ENCODE peak calls at places on chromosomes 7 and 10, in nine cellular contexts. One of them, this sample, is unnamed. For H3K9me3, the result is how much of the 10 kb centered on the place peaks cover.

GRCh38 chr10:31320179-31320597 is 1.2 kb downstream of the ZEB1 start:
- DNase-seq in endodermal cell: peak
- DNase-seq in testis: peak
- DNase-seq in naive thymus-derived CD4-positive, alpha-beta T cell: peak
- DNase-seq in mammary epithelial cell: peak
- DNase-seq in tibial artery: peak
- DNase-seq in prostate gland: no peak
- DNase-seq in left ventricle myocardium inferior: peak
- DNase-seq in uterus: peak
- DNase-seq in this sample: peak

GRCh38 chr10:17833656-17834055 is 24.5 kb downstream of the MRC1 start:
- DNase-seq in left ventricle myocardium inferior: no peak
- DNase-seq in tibial artery: no peak
- DNase-seq in prostate gland: no peak
- DNase-seq in mammary epithelial cell: no peak
- DNase-seq in uterus: no peak
- DNase-seq in testis: no peak
- DNase-seq in naive thymus-derived CD4-positive, alpha-beta T cell: no peak
- DNase-seq in endodermal cell: no peak
- DNase-seq in this sample: no peak

GRCh38 chr7:44325811-44326241 is 432 bp upstream of the CAMK2B start:
- DNase-seq in testis: no peak
- DNase-seq in endodermal cell: peak
- DNase-seq in tibial artery: no peak
- DNase-seq in left ventricle myocardium inferior: no peak
- DNase-seq in naive thymus-derived CD4-positive, alpha-beta T cell: no peak
- DNase-seq in prostate gland: no peak
- DNase-seq in uterus: no peak
- DNase-seq in mammary epithelial cell: no peak
- DNase-seq in this sample: no peak

GRCh38 chr10:33566426-33566825 is 232.0 kb upstream of the NRP1 start:
- DNase-seq in mammary epithelial cell: no peak
- DNase-seq in left ventricle myocardium inferior: no peak
- DNase-seq in uterus: no peak
- DNase-seq in testis: no peak
- DNase-seq in prostate gland: no peak
- DNase-seq in tibial artery: no peak
- DNase-seq in naive thymus-derived CD4-positive, alpha-beta T cell: no peak
- DNase-seq in endodermal cell: no peak
- DNase-seq in this sample: no peak

GRCh38 chr10:42690449-42691360 is 52.3 kb upstream of the ZNF33B start:
- DNase-seq in endodermal cell: peak
- DNase-seq in left ventricle myocardium inferior: no peak
- DNase-seq in uterus: no peak
- DNase-seq in mammary epithelial cell: no peak
- DNase-seq in prostate gland: no peak
- DNase-seq in testis: no peak
- DNase-seq in tibial artery: no peak
- DNase-seq in naive thymus-derived CD4-positive, alpha-beta T cell: no peak
- DNase-seq in this sample: no peak

GRCh38 chr10:36880898-36881297 is 244.5 kb upstream of the ANKRD30A start:
- DNase-seq in tibial artery: no peak
- DNase-seq in left ventricle myocardium inferior: no peak
- DNase-seq in endodermal cell: no peak
- DNase-seq in naive thymus-derived CD4-positive, alpha-beta T cell: no peak
- DNase-seq in testis: no peak
- DNase-seq in uterus: no peak
- DNase-seq in mammary epithelial cell: peak
- DNase-seq in prostate gland: no peak
- DNase-seq in this sample: no peak

GRCh38 chr10:117342638-117343037 is 32.6 kb downstream of the PDZD8 start:
- DNase-seq in testis: no peak
- DNase-seq in left ventricle myocardium inferior: no peak
- DNase-seq in endodermal cell: no peak
- DNase-seq in tibial artery: no peak
- DNase-seq in uterus: no peak
- DNase-seq in prostate gland: no peak
- DNase-seq in naive thymus-derived CD4-positive, alpha-beta T cell: no peak
- DNase-seq in mammary epithelial cell: peak
- DNase-seq in this sample: no peak

GRCh38 chr7:107843184-107843583 is 40.2 kb upstream of the SLC26A3 start:
- DNase-seq in uterus: no peak
- DNase-seq in testis: peak
- DNase-seq in prostate gland: no peak
- DNase-seq in naive thymus-derived CD4-positive, alpha-beta T cell: no peak
- DNase-seq in endodermal cell: no peak
- DNase-seq in left ventricle myocardium inferior: no peak
- DNase-seq in tibial artery: no peak
- DNase-seq in mammary epithelial cell: no peak
- DNase-seq in this sample: no peak

GRCh38 chr7:258476-259190 is 31.3 kb upstream of the FOXL3 start:
- DNase-seq in testis: no peak
- DNase-seq in mammary epithelial cell: no peak
- DNase-seq in uterus: no peak
- DNase-seq in naive thymus-derived CD4-positive, alpha-beta T cell: peak
- DNase-seq in endodermal cell: no peak
- DNase-seq in left ventricle myocardium inferior: no peak
- DNase-seq in prostate gland: no peak
- DNase-seq in tibial artery: no peak
- DNase-seq in this sample: no peak

GRCh38 chr10:114426476-114426875 is 22.2 kb upstream of the AFAP1L2 start:
- DNase-seq in endodermal cell: no peak
- DNase-seq in prostate gland: no peak
- DNase-seq in mammary epithelial cell: no peak
- DNase-seq in uterus: no peak
- DNase-seq in left ventricle myocardium inferior: no peak
- DNase-seq in tibial artery: no peak
- DNase-seq in naive thymus-derived CD4-positive, alpha-beta T cell: no peak
- DNase-seq in testis: no peak
- DNase-seq in this sample: no peak

GRCh38 chr7:73483171-73483570 is 38.9 kb downstream of the BAZ1B start:
- DNase-seq in prostate gland: no peak
- DNase-seq in testis: no peak
- DNase-seq in left ventricle myocardium inferior: no peak
- DNase-seq in naive thymus-derived CD4-positive, alpha-beta T cell: no peak
- DNase-seq in endodermal cell: no peak
- DNase-seq in mammary epithelial cell: no peak
- DNase-seq in uterus: no peak
- DNase-seq in tibial artery: no peak
- DNase-seq in this sample: no peak

GRCh38 chr7:116999316-116999715 is 46.0 kb downstream of the ST7 start:
- DNase-seq in testis: no peak
- DNase-seq in mammary epithelial cell: no peak
- DNase-seq in naive thymus-derived CD4-positive, alpha-beta T cell: no peak
- DNase-seq in uterus: no peak
- DNase-seq in prostate gland: no peak
- DNase-seq in tibial artery: no peak
- DNase-seq in endodermal cell: no peak
- DNase-seq in left ventricle myocardium inferior: no peak
- DNase-seq in this sample: no peak

GRCh38 chr7:155230169-155230593 is 67.5 kb upstream of the INSIG1 start:
- DNase-seq in left ventricle myocardium inferior: peak
- DNase-seq in endodermal cell: peak
- DNase-seq in naive thymus-derived CD4-positive, alpha-beta T cell: no peak
- DNase-seq in tibial artery: no peak
- DNase-seq in testis: peak
- DNase-seq in mammary epithelial cell: peak
- DNase-seq in prostate gland: peak
- DNase-seq in uterus: no peak
- DNase-seq in this sample: no peak

GRCh38 chr10:53122265-53122664 is 349.7 kb upstream of the MBL2 start:
- DNase-seq in prostate gland: no peak
- DNase-seq in naive thymus-derived CD4-positive, alpha-beta T cell: no peak
- DNase-seq in endodermal cell: no peak
- DNase-seq in testis: no peak
- DNase-seq in uterus: no peak
- DNase-seq in mammary epithelial cell: no peak
- DNase-seq in left ventricle myocardium inferior: no peak
- DNase-seq in tibial artery: no peak
- DNase-seq in this sample: no peak

GRCh38 chr10:124324856-124325657 is 93.7 kb downstream of the OAT start:
- DNase-seq in left ventricle myocardium inferior: no peak
- DNase-seq in testis: no peak
- DNase-seq in tibial artery: no peak
- DNase-seq in uterus: no peak
- DNase-seq in mammary epithelial cell: no peak
- DNase-seq in prostate gland: no peak
- DNase-seq in endodermal cell: peak
- DNase-seq in naive thymus-derived CD4-positive, alpha-beta T cell: no peak
- DNase-seq in this sample: no peak

GRCh38 chr10:7913122-7913872 is 95.0 kb downstream of the TAF3 start:
- DNase-seq in tibial artery: no peak
- DNase-seq in mammary epithelial cell: no peak
- DNase-seq in testis: no peak
- DNase-seq in naive thymus-derived CD4-positive, alpha-beta T cell: no peak
- DNase-seq in endodermal cell: no peak
- DNase-seq in left ventricle myocardium inferior: no peak
- DNase-seq in prostate gland: no peak
- DNase-seq in uterus: no peak
- DNase-seq in this sample: no peak

GRCh38 chr7:2210551-2211258 is 22.0 kb downstream of the MAD1L1 start:
- DNase-seq in mammary epithelial cell: no peak
- DNase-seq in endodermal cell: no peak
- DNase-seq in prostate gland: no peak
- DNase-seq in left ventricle myocardium inferior: no peak
- DNase-seq in uterus: no peak
- DNase-seq in testis: no peak
- DNase-seq in tibial artery: no peak
- DNase-seq in naive thymus-derived CD4-positive, alpha-beta T cell: no peak
- DNase-seq in this sample: no peak

GRCh38 chr7:127754457-127754856 is 102.5 kb downstream of the SND1 start:
- DNase-seq in prostate gland: no peak
- DNase-seq in uterus: no peak
- DNase-seq in testis: no peak
- DNase-seq in endodermal cell: no peak
- DNase-seq in mammary epithelial cell: no peak
- DNase-seq in tibial artery: no peak
- DNase-seq in left ventricle myocardium inferior: no peak
- DNase-seq in naive thymus-derived CD4-positive, alpha-beta T cell: no peak
- DNase-seq in this sample: no peak

GRCh38 chr10:119426699-119427098 is 115.8 kb downstream of the RGS10 start:
- DNase-seq in mammary epithelial cell: no peak
- DNase-seq in prostate gland: no peak
- DNase-seq in tibial artery: no peak
- DNase-seq in testis: no peak
- DNase-seq in endodermal cell: no peak
- DNase-seq in left ventricle myocardium inferior: no peak
- DNase-seq in naive thymus-derived CD4-positive, alpha-beta T cell: no peak
- DNase-seq in uterus: no peak
- DNase-seq in this sample: no peak

GRCh38 chr10:127392351-127393235 is 156.5 kb upstream of the NPS start:
- DNase-seq in endodermal cell: no peak
- DNase-seq in tibial artery: peak
- DNase-seq in naive thymus-derived CD4-positive, alpha-beta T cell: no peak
- DNase-seq in mammary epithelial cell: no peak
- DNase-seq in prostate gland: no peak
- DNase-seq in uterus: peak
- DNase-seq in testis: peak
- DNase-seq in left ventricle myocardium inferior: no peak
- DNase-seq in this sample: no peak

GRCh38 chr7:101804642-101805401 is 12.6 kb upstream of the CUX1 start:
- DNase-seq in tibial artery: no peak
- DNase-seq in left ventricle myocardium inferior: no peak
- DNase-seq in uterus: no peak
- DNase-seq in testis: no peak
- DNase-seq in mammary epithelial cell: peak
- DNase-seq in prostate gland: no peak
- DNase-seq in endodermal cell: peak
- DNase-seq in naive thymus-derived CD4-positive, alpha-beta T cell: no peak
- DNase-seq in this sample: no peak

GRCh38 chr10:2981361-2981801 is 86.0 kb upstream of the PFKP start:
- DNase-seq in mammary epithelial cell: no peak
- DNase-seq in uterus: no peak
- DNase-seq in naive thymus-derived CD4-positive, alpha-beta T cell: no peak
- DNase-seq in prostate gland: no peak
- DNase-seq in testis: no peak
- DNase-seq in tibial artery: no peak
- DNase-seq in endodermal cell: no peak
- DNase-seq in left ventricle myocardium inferior: no peak
- DNase-seq in this sample: no peak

GRCh38 chr7:28761485-28761884 is 196.6 kb downstream of the TRIL start:
- DNase-seq in mammary epithelial cell: no peak
- DNase-seq in tibial artery: no peak
- DNase-seq in left ventricle myocardium inferior: no peak
- DNase-seq in naive thymus-derived CD4-positive, alpha-beta T cell: no peak
- DNase-seq in prostate gland: no peak
- DNase-seq in testis: no peak
- DNase-seq in uterus: no peak
- DNase-seq in endodermal cell: no peak
- DNase-seq in this sample: no peak
- H3K9me3 ChIP-seq in mammary epithelial cell: under half
- H3K9me3 ChIP-seq in tibial artery: under half
- H3K9me3 ChIP-seq in left ventricle myocardium inferior: under half
- H3K9me3 ChIP-seq in naive thymus-derived CD4-positive, alpha-beta T cell: under half
- H3K9me3 ChIP-seq in prostate gland: under half
- H3K9me3 ChIP-seq in testis: under half
- H3K9me3 ChIP-seq in uterus: under half
- H3K9me3 ChIP-seq in endodermal cell: under half
- H3K9me3 ChIP-seq in this sample: under half

GRCh38 chr7:13965077-13965476 is 24.4 kb downstream of the ETV1 start:
- DNase-seq in tibial artery: no peak
- DNase-seq in mammary epithelial cell: no peak
- DNase-seq in prostate gland: no peak
- DNase-seq in left ventricle myocardium inferior: no peak
- DNase-seq in naive thymus-derived CD4-positive, alpha-beta T cell: no peak
- DNase-seq in testis: no peak
- DNase-seq in endodermal cell: no peak
- DNase-seq in uterus: no peak
- DNase-seq in this sample: no peak

GRCh38 chr7:13963925-13964324 is 25.5 kb downstream of the ETV1 start:
- DNase-seq in endodermal cell: no peak
- DNase-seq in testis: no peak
- DNase-seq in mammary epithelial cell: no peak
- DNase-seq in left ventricle myocardium inferior: no peak
- DNase-seq in tibial artery: no peak
- DNase-seq in naive thymus-derived CD4-positive, alpha-beta T cell: no peak
- DNase-seq in prostate gland: no peak
- DNase-seq in uterus: no peak
- DNase-seq in this sample: no peak
- H3K9me3 ChIP-seq in endodermal cell: under half
- H3K9me3 ChIP-seq in testis: under half
- H3K9me3 ChIP-seq in mammary epithelial cell: under half
- H3K9me3 ChIP-seq in left ventricle myocardium inferior: under half
- H3K9me3 ChIP-seq in tibial artery: under half
- H3K9me3 ChIP-seq in naive thymus-derived CD4-positive, alpha-beta T cell: under half
- H3K9me3 ChIP-seq in prostate gland: under half
- H3K9me3 ChIP-seq in uterus: under half
- H3K9me3 ChIP-seq in this sample: under half

GRCh38 chr7:157721468-157722136 is 384.8 kb downstream of the DNAJB6 start:
- DNase-seq in prostate gland: no peak
- DNase-seq in left ventricle myocardium inferior: no peak
- DNase-seq in mammary epithelial cell: no peak
- DNase-seq in naive thymus-derived CD4-positive, alpha-beta T cell: no peak
- DNase-seq in endodermal cell: no peak
- DNase-seq in uterus: no peak
- DNase-seq in tibial artery: no peak
- DNase-seq in testis: no peak
- DNase-seq in this sample: no peak
- H3K9me3 ChIP-seq in prostate gland: under half
- H3K9me3 ChIP-seq in left ventricle myocardium inferior: under half
- H3K9me3 ChIP-seq in mammary epithelial cell: under half
- H3K9me3 ChIP-seq in naive thymus-derived CD4-positive, alpha-beta T cell: under half
- H3K9me3 ChIP-seq in endodermal cell: half or more
- H3K9me3 ChIP-seq in uterus: under half
- H3K9me3 ChIP-seq in tibial artery: under half
- H3K9me3 ChIP-seq in testis: under half
- H3K9me3 ChIP-seq in this sample: under half

GRCh38 chr10:1657500-1657899 is 79.8 kb downstream of the ADARB2 start:
- DNase-seq in naive thymus-derived CD4-positive, alpha-beta T cell: no peak
- DNase-seq in prostate gland: no peak
- DNase-seq in uterus: no peak
- DNase-seq in endodermal cell: peak
- DNase-seq in testis: no peak
- DNase-seq in mammary epithelial cell: no peak
- DNase-seq in tibial artery: no peak
- DNase-seq in left ventricle myocardium inferior: no peak
- DNase-seq in this sample: no peak
- H3K9me3 ChIP-seq in naive thymus-derived CD4-positive, alpha-beta T cell: under half
- H3K9me3 ChIP-seq in prostate gland: under half
- H3K9me3 ChIP-seq in uterus: under half
- H3K9me3 ChIP-seq in endodermal cell: under half
- H3K9me3 ChIP-seq in testis: under half
- H3K9me3 ChIP-seq in mammary epithelial cell: under half
- H3K9me3 ChIP-seq in tibial artery: under half
- H3K9me3 ChIP-seq in left ventricle myocardium inferior: under half
- H3K9me3 ChIP-seq in this sample: under half